ENCODE peak calls at places on chromosomes 7 and 10, in nine cellular contexts. O, F, X, Y, T, H, J, V and G are unnamed samples.

GRCh38 chr7:132564090-132564489 is 12.2 kb downstream of the PLXNA4 start:
- DNase-seq in O (no peak), F (no peak), X (no peak), Y (peak), T (no peak), H (no peak), J (no peak), V (no peak), G (no peak)

GRCh38 chr7:15084368-15084767 is 181.8 kb upstream of the DGKB start:
- DNase-seq in O (no peak), F (no peak), X (no peak), Y (no peak), T (no peak), H (no peak), J (no peak), V (no peak), G (peak)

GRCh38 chr7:78635394-78635793 is 818.1 kb downstream of the MAGI2 start:
- DNase-seq in O (no peak), F (no peak), X (no peak), Y (peak), T (no peak), H (no peak), J (no peak), V (no peak), G (no peak)

GRCh38 chr10:68665841-68666240 is 55.2 kb upstream of the CCAR1 start:
- DNase-seq in O (no peak), F (no peak), X (no peak), Y (peak), T (no peak), H (peak), J (no peak), V (no peak), G (no peak)

GRCh38 chr10:130021373-130021950 is 57.4 kb upstream of the EBF3 start:
- DNase-seq in O (no peak), F (peak), X (no peak), Y (peak), T (no peak), H (peak), J (no peak), V (no peak), G (no peak)

GRCh38 chr10:8037199-8037801 is 17.2 kb upstream of the GATA3 start:
- DNase-seq in O (no peak), F (no peak), X (no peak), Y (no peak), T (no peak), H (no peak), J (no peak), V (no peak), G (no peak)

GRCh38 chr7:17941171-17941490 is 837 bp upstream of the SNX13 start:
- DNase-seq in O (no peak), F (peak), X (no peak), Y (no peak), T (no peak), H (no peak), J (no peak), V (no peak), G (no peak)

GRCh38 chr10:15433850-15434537 is 62.9 kb upstream of the FAM171A1 start:
- DNase-seq in O (peak), F (peak), X (no peak), Y (peak), T (no peak), H (peak), J (peak), V (peak), G (no peak)

GRCh38 chr7:31874631-31875374 is 187.8 kb downstream of the PPP1R17 start:
- DNase-seq in O (no peak), F (no peak), X (no peak), Y (no peak), T (no peak), H (no peak), J (no peak), V (peak), G (no peak)

GRCh38 chr7:64997927-64998391 is 7.1 kb upstream of the ZNF117 start:
- DNase-seq in O (no peak), F (no peak), X (no peak), Y (peak), T (peak), H (peak), J (peak), V (peak), G (no peak)

GRCh38 chr10:22699976-22700375 is 14.4 kb downstream of the PIP4K2A start:
- DNase-seq in O (no peak), F (no peak), X (no peak), Y (no peak), T (no peak), H (no peak), J (no peak), V (no peak), G (no peak)

GRCh38 chr7:132161976-132162375 is 414.3 kb downstream of the PLXNA4 start:
- DNase-seq in O (no peak), F (no peak), X (no peak), Y (no peak), T (no peak), H (no peak), J (no peak), V (no peak), G (no peak)

GRCh38 chr10:18860591-18861205 is 187.9 kb upstream of the MALRD1 start:
- DNase-seq in O (no peak), F (no peak), X (no peak), Y (no peak), T (no peak), H (no peak), J (no peak), V (no peak), G (no peak)

GRCh38 chr10:68938117-68938516 is 17.9 kb upstream of the DDX21 start:
- DNase-seq in O (no peak), F (no peak), X (no peak), Y (no peak), T (peak), H (no peak), J (no peak), V (no peak), G (no peak)

GRCh38 chr7:6271091-6271658 is 1.2 kb downstream of the CYTH3 start:
- DNase-seq in O (peak), F (peak), X (no peak), Y (peak), T (peak), H (no peak), J (no peak), V (peak), G (no peak)

GRCh38 chr7:143015926-143016490 is 10.9 kb downstream of the OR9A2 start:
- DNase-seq in O (no peak), F (no peak), X (no peak), Y (peak), T (no peak), H (no peak), J (no peak), V (no peak), G (no peak)

GRCh38 chr10:8064436-8064835 is 9.9 kb downstream of the GATA3 start:
- DNase-seq in O (no peak), F (no peak), X (no peak), Y (no peak), T (no peak), H (no peak), J (no peak), V (no peak), G (no peak)

GRCh38 chr10:119693262-119693957 is 32.4 kb upstream of the INPP5F start:
- DNase-seq in O (peak), F (no peak), X (no peak), Y (peak), T (no peak), H (no peak), J (no peak), V (no peak), G (no peak)

GRCh38 chr10:43226851-43227845 is 39.7 kb downstream of the RASGEF1A start:
- DNase-seq in O (no peak), F (no peak), X (peak), Y (no peak), T (peak), H (no peak), J (no peak), V (no peak), G (no peak)

GRCh38 chr7:55160539-55160938 is 141.7 kb downstream of the EGFR start:
- DNase-seq in O (no peak), F (no peak), X (no peak), Y (peak), T (no peak), H (peak), J (no peak), V (no peak), G (no peak)

GRCh38 chr10:50552308-50552707 is 71.4 kb downstream of the SGMS1 start:
- DNase-seq in O (peak), F (no peak), X (no peak), Y (peak), T (no peak), H (no peak), J (no peak), V (no peak), G (no peak)

GRCh38 chr10:69345402-69345801 is 67.1 kb downstream of the HK1 start:
- DNase-seq in O (no peak), F (no peak), X (no peak), Y (no peak), T (no peak), H (no peak), J (no peak), V (no peak), G (no peak)

GRCh38 chr10:118349235-118349634 is 7.1 kb upstream of the FAM204A start:
- DNase-seq in O (no peak), F (no peak), X (no peak), Y (no peak), T (no peak), H (no peak), J (no peak), V (no peak), G (no peak)

GRCh38 chr10:132364594-132364970 is 32.4 kb upstream of the PWWP2B start:
- DNase-seq in O (no peak), F (no peak), X (no peak), Y (no peak), T (peak), H (no peak), J (no peak), V (no peak), G (no peak)

GRCh38 chr7:19122018-19122588 is 4.7 kb upstream of the TWIST1 start:
- DNase-seq in O (peak), F (peak), X (no peak), Y (peak), T (no peak), H (peak), J (no peak), V (peak), G (no peak)

GRCh38 chr10:132375116-132375794 is 21.7 kb upstream of the PWWP2B start:
- DNase-seq in O (no peak), F (no peak), X (no peak), Y (no peak), T (no peak), H (no peak), J (peak), V (no peak), G (no peak)

GRCh38 chr7:110130669-110131068 is 960.3 kb upstream of the LRRN3 start:
- DNase-seq in O (no peak), F (no peak), X (no peak), Y (no peak), T (no peak), H (no peak), J (no peak), V (peak), G (no peak)

GRCh38 chr7:2313450-2314208 is 612 bp downstream of the SNX8 start:
- DNase-seq in O (no peak), F (no peak), X (no peak), Y (peak), T (no peak), H (no peak), J (no peak), V (no peak), G (no peak)

GRCh38 chr10:52616420-52616764 is 156.2 kb downstream of the MBL2 start:
- DNase-seq in O (no peak), F (no peak), X (no peak), Y (no peak), T (no peak), H (no peak), J (no peak), V (no peak), G (no peak)

GRCh38 chr10:36450385-36450784 is 675.0 kb upstream of the ANKRD30A start:
- DNase-seq in O (no peak), F (no peak), X (no peak), Y (peak), T (no peak), H (peak), J (no peak), V (no peak), G (no peak)

GRCh38 chr10:95663496-95663895 is 7.0 kb upstream of the ALDH18A1 start:
- DNase-seq in O (no peak), F (no peak), X (no peak), Y (no peak), T (peak), H (no peak), J (no peak), V (no peak), G (no peak)

GRCh38 chr7:74480861-74481417 is 27.2 kb downstream of the GTF2IRD1 start:
- DNase-seq in O (peak), F (no peak), X (peak), Y (peak), T (peak), H (peak), J (no peak), V (peak), G (no peak)

GRCh38 chr10:77904110-77904860 is 22.3 kb downstream of the DLG5 start:
- DNase-seq in O (no peak), F (no peak), X (no peak), Y (no peak), T (no peak), H (no peak), J (no peak), V (no peak), G (no peak)

GRCh38 chr7:137151056-137151731 is 192.3 kb downstream of the PTN start:
- DNase-seq in O (no peak), F (no peak), X (no peak), Y (peak), T (no peak), H (peak), J (no peak), V (no peak), G (no peak)

GRCh38 chr7:44213872-44214595 is 13.3 kb downstream of the YKT6 start:
- DNase-seq in O (no peak), F (peak), X (no peak), Y (peak), T (no peak), H (peak), J (peak), V (peak), G (no peak)

GRCh38 chr7:57182031-57182430 is 49.8 kb upstream of the ZNF479 start:
- DNase-seq in O (no peak), F (no peak), X (no peak), Y (no peak), T (no peak), H (no peak), J (no peak), V (no peak), G (no peak)